ENCODE peak calls at places on chromosomes 5 and 9, in ten cellular contexts. X, I, O, S, Z, J, T, C, L and R are unnamed samples.

GRCh38 chr9:108040783-108041182 is 551.2 kb upstream of the KLF4 start:
- DNase-seq in X (no peak), J (no peak), T (peak), O (no peak), C (no peak), Z (peak), S (no peak), L (no peak), I (no peak), R (no peak)

GRCh38 chr5:32311404-32312193 is 1.1 kb downstream of the MTMR12 start:
- DNase-seq in C (no peak), J (no peak), Z (no peak), O (no peak), X (peak), L (no peak), S (no peak), I (no peak), T (no peak), R (no peak)

GRCh38 chr5:128216860-128217531 is 133.4 kb downstream of the SLC12A2 start:
- DNase-seq in S (no peak), Z (no peak), J (peak), O (no peak), C (no peak), L (no peak), T (peak), I (no peak), X (no peak), R (no peak)

GRCh38 chr5:170541146-170541769 is 37.4 kb downstream of the KCNIP1 start:
- DNase-seq in L (no peak), Z (peak), S (no peak), O (no peak), I (no peak), X (no peak), J (no peak), C (no peak), T (no peak), R (no peak)

GRCh38 chr5:178766936-178767912 is 36.8 kb upstream of the ZNF354A start:
- DNase-seq in L (no peak), I (peak), O (no peak), S (no peak), X (no peak), C (no peak), J (no peak), T (no peak), Z (peak), R (no peak)

GRCh38 chr9:90921104-90921503 is 119.5 kb downstream of the SYK start:
- DNase-seq in J (peak), I (peak), X (peak), C (no peak), T (no peak), Z (peak), O (no peak), L (no peak), S (no peak), R (no peak)

GRCh38 chr9:124855944-124856773 is 2.9 kb downstream of the WDR38 start:
- DNase-seq in I (no peak), Z (no peak), T (no peak), X (peak), L (no peak), C (peak), J (no peak), O (no peak), S (no peak), R (no peak)

GRCh38 chr9:109453210-109453842 is 44.8 kb downstream of the PTPN3 start:
- DNase-seq in I (no peak), C (no peak), T (peak), J (no peak), X (no peak), S (no peak), Z (peak), L (peak), O (no peak), R (no peak)

GRCh38 chr9:100697339-100697738 is 119.5 kb downstream of the CAVIN4 start:
- DNase-seq in I (no peak), T (no peak), X (no peak), O (no peak), S (no peak), C (no peak), J (no peak), L (no peak), Z (no peak), R (no peak)

GRCh38 chr5:139685886-139686285 is 37.7 kb downstream of the CXXC5 start:
- DNase-seq in O (no peak), T (no peak), J (no peak), X (no peak), L (no peak), S (no peak), C (peak), Z (no peak), I (no peak), R (no peak)

GRCh38 chr9:83622433-83622813 is 520 bp upstream of the IDNK start:
- DNase-seq in I (no peak), Z (no peak), X (no peak), C (peak), O (no peak), T (no peak), J (no peak), L (no peak), S (no peak), R (no peak)

DNA sequence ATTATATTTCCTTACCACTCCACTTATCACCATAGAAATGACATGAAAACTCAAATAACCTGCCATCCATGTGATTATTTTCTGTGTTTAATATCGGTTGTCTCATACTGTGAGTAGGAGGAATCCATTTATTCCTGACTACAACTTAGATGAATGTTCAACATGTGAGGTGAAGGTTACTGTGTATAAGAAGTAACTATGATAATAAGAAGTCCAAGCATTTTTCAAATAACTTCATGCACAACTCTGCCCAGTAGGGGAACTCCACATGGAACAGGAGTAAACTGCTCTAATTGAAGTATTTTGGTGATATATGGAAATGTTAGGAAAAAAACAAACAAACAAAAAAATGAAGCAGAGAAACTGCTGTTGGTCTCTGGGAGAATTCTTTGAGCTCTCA is 447.5 kb upstream of the GRIN3A start:
- DNase-seq in Z (no peak), O (no peak), T (peak), I (no peak), X (no peak), L (no peak), C (no peak), S (no peak), J (no peak), R (no peak)
- TF ChIP-seq CTCF in Z (no peak), O (no peak), T (no peak), I (no peak), X (no peak), L (no peak), C (no peak), S (no peak), J (no peak), R (no peak)

GRCh38 chr9:14198049-14198448 is 115.9 kb downstream of the NFIB start:
- DNase-seq in I (no peak), S (no peak), J (no peak), O (no peak), T (no peak), Z (no peak), X (no peak), C (no peak), L (no peak), R (no peak)
- H3K27ac ChIP-seq in I (no peak), S (peak), J (peak), O (no peak), T (no peak), Z (peak), X (no peak), C (peak), L (no peak), R (no peak)

GRCh38 chr9:127972316-127972871 is 8.4 kb downstream of the EEIG1 start:
- DNase-seq in Z (no peak), J (no peak), T (no peak), X (peak), L (no peak), O (peak), C (no peak), S (no peak), I (no peak), R (no peak)
- TF ChIP-seq CTCF in Z (no peak), J (no peak), T (no peak), X (no peak), L (no peak), O (no peak), C (no peak), S (no peak), I (no peak), R (no peak)

DNA sequence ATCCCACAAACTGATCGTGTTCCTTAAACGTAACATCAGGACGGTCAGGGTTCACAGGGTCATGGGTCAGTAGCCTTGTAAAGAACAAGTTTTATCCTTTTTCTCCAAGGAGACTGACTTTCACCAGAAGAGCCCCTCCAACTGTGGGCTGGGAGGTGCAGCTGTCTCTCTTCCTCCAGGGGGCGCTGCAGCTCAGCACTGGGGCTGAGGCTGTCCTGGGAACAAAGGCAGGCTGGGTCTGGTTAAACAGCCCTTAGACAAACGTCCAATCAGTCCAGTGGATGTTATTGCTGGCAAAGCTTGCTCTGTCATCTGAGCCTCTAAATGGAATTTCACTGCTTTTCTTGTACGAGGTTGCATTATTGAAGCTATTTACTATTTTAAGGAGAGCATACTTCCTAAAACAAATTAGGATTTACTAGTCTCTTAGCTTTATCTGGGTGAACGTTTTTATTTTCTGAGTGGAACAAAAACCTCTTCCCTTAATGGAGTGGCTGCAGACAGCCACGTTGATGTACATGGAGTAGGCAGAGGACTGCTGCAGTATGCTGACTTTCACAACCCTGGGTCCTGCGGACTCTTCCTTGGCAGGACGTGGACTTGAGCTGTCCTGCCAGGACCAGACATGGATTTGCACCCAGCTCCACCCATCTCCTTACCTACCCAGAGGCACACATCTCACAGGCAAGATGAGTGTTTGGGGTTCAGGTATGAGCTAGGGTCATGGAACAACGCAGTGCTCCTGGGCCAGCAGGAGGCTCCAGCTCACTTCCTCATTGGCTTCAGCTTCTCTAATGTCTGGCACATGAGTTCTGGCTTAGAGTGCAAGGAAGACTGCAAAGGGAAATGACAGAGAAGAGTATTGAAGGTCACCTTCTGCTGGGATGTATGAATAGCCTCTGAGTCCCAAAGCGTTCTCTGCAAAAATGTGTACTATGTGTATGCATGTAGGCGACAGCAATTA is 7.8 kb downstream of the EXOSC2 start:
- DNase-seq in C (peak), X (no peak), I (peak), S (no peak), Z (peak), J (peak), O (peak), L (peak), T (peak), R (peak)
- H3K27ac ChIP-seq in C (no peak), X (peak), I (no peak), S (peak), Z (no peak), J (peak), O (peak), L (no peak), T (no peak), R (no peak)

DNA sequence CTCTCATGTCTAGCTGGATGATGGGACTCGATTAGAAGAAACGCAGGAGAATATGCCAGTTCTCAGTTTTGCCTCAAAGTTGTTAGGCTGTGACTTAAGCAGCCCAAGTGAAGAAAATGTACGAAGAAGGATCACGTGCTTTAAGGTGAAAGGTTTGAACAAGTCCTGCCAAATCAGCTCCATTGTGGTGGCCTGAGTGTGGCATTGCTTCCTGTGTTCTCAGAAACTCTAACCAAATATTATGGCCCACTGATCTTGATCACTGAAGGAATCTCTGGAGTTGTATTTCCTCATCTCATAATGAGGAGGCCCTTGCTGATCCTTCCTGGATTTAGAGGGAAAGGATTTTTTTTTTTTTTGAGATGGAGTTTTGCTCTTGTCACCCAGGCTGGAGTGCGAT is 44.0 kb downstream of the OTULIN start:
- DNase-seq in X (no peak), Z (no peak), C (no peak), T (no peak), O (no peak), S (no peak), I (no peak), J (no peak), L (no peak), R (no peak)
- TF ChIP-seq CTCF in X (no peak), Z (no peak), C (no peak), T (no peak), O (no peak), S (no peak), I (no peak), J (no peak), L (no peak), R (no peak)

GRCh38 chr5:14337603-14338002 is 194.5 kb downstream of the TRIO start:
- DNase-seq in X (no peak), J (peak), S (no peak), Z (no peak), C (no peak), I (no peak), O (no peak), L (no peak), T (no peak), R (no peak)
- H3K27ac ChIP-seq in X (peak), J (peak), S (no peak), Z (no peak), C (no peak), I (no peak), O (peak), L (no peak), T (no peak), R (no peak)

GRCh38 chr9:34140853-34141252 is 14.4 kb upstream of the DCAF12 start:
- DNase-seq in X (no peak), J (no peak), T (no peak), Z (no peak), I (no peak), O (no peak), S (no peak), L (no peak), C (no peak), R (no peak)

GRCh38 chr9:34134521-34134920 is 8.0 kb upstream of the DCAF12 start:
- DNase-seq in I (no peak), Z (no peak), J (no peak), X (no peak), T (no peak), C (no peak), S (no peak), O (no peak), L (no peak), R (no peak)

GRCh38 chr9:34143116-34143515 is 16.6 kb upstream of the DCAF12 start:
- DNase-seq in C (no peak), O (no peak), Z (no peak), I (no peak), X (no peak), L (peak), S (no peak), T (no peak), J (no peak), R (no peak)

GRCh38 chr9:34145165-34145564 is 18.7 kb upstream of the DCAF12 start:
- DNase-seq in J (no peak), S (no peak), X (no peak), Z (no peak), C (no peak), O (no peak), L (no peak), T (no peak), I (no peak), R (no peak)

DNA sequence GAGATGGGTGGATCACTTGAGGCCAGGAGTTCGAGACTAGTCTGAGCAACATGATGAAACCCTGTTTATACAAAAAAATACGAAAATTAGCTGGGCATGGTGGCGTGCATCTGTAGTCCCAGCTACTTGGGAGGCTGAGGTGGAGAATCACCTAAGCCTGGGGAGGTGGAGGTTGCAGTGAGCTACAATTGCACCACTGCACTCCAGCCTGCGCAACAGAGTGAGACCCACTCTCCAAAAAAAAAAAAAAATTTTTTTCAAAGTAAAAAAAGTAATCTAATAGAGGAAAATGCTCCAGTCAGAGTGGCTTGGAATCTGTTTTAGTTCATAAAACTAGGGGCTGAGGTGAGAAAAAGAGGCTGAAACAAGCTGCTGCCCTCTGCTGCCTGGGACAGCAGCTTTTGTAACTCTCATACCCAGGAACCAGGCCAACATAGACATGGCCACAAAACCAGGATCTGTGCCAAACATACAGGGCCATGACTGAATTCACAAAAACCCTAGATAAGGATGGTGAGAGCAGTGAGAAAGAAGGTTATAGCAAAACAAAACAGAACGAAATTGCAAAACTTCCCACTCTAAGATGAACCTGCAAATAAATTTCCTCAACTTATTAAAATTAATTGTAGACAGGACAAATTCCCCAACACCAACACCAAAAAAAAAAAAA is 13.1 kb upstream of the DCAF12 start:
- DNase-seq in Z (peak), C (no peak), O (no peak), S (no peak), J (peak), I (no peak), X (no peak), L (peak), T (peak), R (no peak)
- TF ChIP-seq CTCF in Z (peak), C (no peak), O (peak), S (no peak), J (peak), I (peak), X (no peak), L (peak), T (peak), R (no peak)

DNA sequence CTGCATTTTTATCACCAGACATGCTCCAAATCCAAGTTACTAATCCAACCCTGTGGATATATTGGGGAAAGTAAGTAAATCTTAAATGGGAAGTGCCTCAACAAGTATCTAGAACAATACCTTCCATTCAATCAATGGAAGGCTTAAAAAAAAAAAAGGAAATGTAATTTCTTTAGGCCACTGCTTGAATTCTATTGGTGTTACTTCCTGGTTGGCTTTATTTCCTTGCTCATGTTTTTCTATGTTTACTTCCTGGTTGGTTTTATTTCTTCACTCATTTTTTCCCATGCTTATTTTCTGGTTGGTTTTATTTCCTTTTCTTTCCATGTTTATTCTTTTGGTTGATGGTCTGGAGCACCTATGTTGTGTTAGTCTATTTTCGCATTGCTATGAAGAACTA is 363.9 kb downstream of the KDM4C start:
- DNase-seq in I (no peak), C (no peak), X (no peak), S (no peak), O (no peak), Z (no peak), L (no peak), J (no peak), T (no peak), R (no peak)
- H3K27ac ChIP-seq in I (no peak), C (peak), X (no peak), S (no peak), O (no peak), Z (no peak), L (no peak), J (no peak), T (no peak), R (no peak)

DNA sequence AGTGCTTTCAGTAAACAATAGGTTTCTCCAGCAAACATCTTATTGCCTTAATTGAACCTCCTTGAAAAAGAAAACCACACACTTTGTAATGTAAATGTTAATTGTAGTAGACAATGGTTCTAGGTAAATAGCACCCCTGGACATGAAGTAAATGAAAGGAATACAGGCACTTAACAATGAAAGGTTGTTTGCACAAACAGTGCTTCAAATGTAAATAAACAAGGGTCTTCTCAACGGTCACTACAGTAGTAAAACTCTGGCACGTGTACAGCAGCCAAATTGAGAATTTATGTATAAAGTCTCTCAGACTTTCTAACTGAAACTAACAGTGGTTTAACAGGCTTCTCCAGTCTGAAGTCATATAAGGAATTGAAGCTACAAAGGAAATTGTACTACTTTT is 218.4 kb downstream of the MEF2C start:
- DNase-seq in T (no peak), C (no peak), Z (no peak), I (no peak), X (no peak), S (no peak), O (no peak), L (no peak), J (no peak), R (no peak)
- TF ChIP-seq CTCF in T (no peak), C (no peak), Z (no peak), I (no peak), X (no peak), S (no peak), O (no peak), L (no peak), J (no peak), R (no peak)